ENCODE peak calls at places on chromosome 2, in nine cellular contexts. O is fibroblast of mammary gland; R is Calu3; K is stomach; V is Peyer's patch; T is CD8-positive, alpha-beta T cell; L is K562; U is psoas muscle; Y is upper lobe of right lung. B is an unnamed sample.

GRCh38 chr2:27689424-27689823 is 25.7 kb downstream of the SLC4A1AP start:
- DNase-seq in K (no peak), Y (no peak), L (no peak), V (no peak), T (no peak), O (no peak), R (no peak), U (no peak), B (no peak)

GRCh38 chr2:55598056-55598795 is 19.2 kb downstream of the PPP4R3B start:
- DNase-seq in R (no peak), V (no peak), L (no peak), T (no peak), K (no peak), Y (no peak), U (no peak), O (no peak), B (no peak)

GRCh38 chr2:172253190-172254052 is 150.7 kb upstream of the DLX2 start:
- DNase-seq in L (peak), K (peak), T (peak), U (peak), O (peak), V (peak), Y (no peak), R (peak), B (no peak)

GRCh38 chr2:205133544-205133943 is 548.8 kb upstream of the NRP2 start:
- DNase-seq in Y (no peak), V (no peak), R (no peak), U (peak), T (no peak), L (no peak), O (peak), K (no peak), B (no peak)

GRCh38 chr2:82994186-82994585 is 1464.9 kb downstream of the SUCLG1 start:
- DNase-seq in T (no peak), L (no peak), O (no peak), R (no peak), K (no peak), V (no peak), U (no peak), Y (no peak), B (no peak)

GRCh38 chr2:113851640-113852039 is 38.2 kb upstream of the ACTR3 start:
- DNase-seq in Y (no peak), L (no peak), R (no peak), U (no peak), O (no peak), K (no peak), V (no peak), T (no peak), B (no peak)

GRCh38 chr2:232318175-232318855 is 60.2 kb upstream of the ALPP start:
- DNase-seq in T (no peak), L (no peak), K (no peak), O (no peak), V (peak), R (no peak), U (peak), Y (no peak), B (no peak)

GRCh38 chr2:219308142-219309093 is 783 bp downstream of the PTPRN start:
- DNase-seq in U (peak), V (peak), L (peak), K (peak), R (peak), O (peak), Y (peak), T (peak), B (peak)

GRCh38 chr2:43224571-43225092 is 1.8 kb downstream of the ZFP36L2 start:
- DNase-seq in L (no peak), R (peak), V (peak), T (no peak), Y (peak), K (no peak), O (no peak), U (peak), B (no peak)

GRCh38 chr2:113105047-113105446 is 22.4 kb upstream of the IL1RN start:
- DNase-seq in Y (no peak), R (no peak), L (peak), U (no peak), V (no peak), K (no peak), T (no peak), O (peak), B (no peak)

GRCh38 chr2:44233450-44234128 is 41.7 kb upstream of the SLC3A1 start:
- DNase-seq in Y (no peak), O (peak), K (no peak), V (no peak), L (no peak), U (no peak), T (no peak), R (no peak), B (no peak)

GRCh38 chr2:163592954-163593622 is 142.7 kb downstream of the FIGN start:
- DNase-seq in O (no peak), V (no peak), U (no peak), K (no peak), Y (no peak), R (no peak), L (no peak), T (no peak), B (no peak)

GRCh38 chr2:43171789-43172188 is 54.6 kb downstream of the ZFP36L2 start:
- DNase-seq in U (no peak), T (no peak), V (peak), K (peak), Y (no peak), O (peak), R (peak), L (peak), B (no peak)

GRCh38 chr2:45469314-45470099 is 141.6 kb downstream of the SRBD1 start:
- DNase-seq in L (no peak), T (no peak), K (no peak), U (no peak), O (peak), R (peak), Y (no peak), V (no peak), B (no peak)

GRCh38 chr2:161972866-161973265 is 101.1 kb downstream of the DPP4 start:
- DNase-seq in U (no peak), Y (no peak), R (no peak), K (no peak), L (no peak), T (no peak), V (peak), O (no peak), B (no peak)

GRCh38 chr2:68359889-68360288 is 5.2 kb upstream of the PLEK start:
- DNase-seq in T (no peak), Y (no peak), U (no peak), V (no peak), O (no peak), R (no peak), L (no peak), K (no peak), B (no peak)
- TF ChIP-seq CTCF in T (peak), Y (no peak), U (no peak), V (no peak), O (peak), R (no peak), L (peak), K (no peak), B (no peak)

DNA sequence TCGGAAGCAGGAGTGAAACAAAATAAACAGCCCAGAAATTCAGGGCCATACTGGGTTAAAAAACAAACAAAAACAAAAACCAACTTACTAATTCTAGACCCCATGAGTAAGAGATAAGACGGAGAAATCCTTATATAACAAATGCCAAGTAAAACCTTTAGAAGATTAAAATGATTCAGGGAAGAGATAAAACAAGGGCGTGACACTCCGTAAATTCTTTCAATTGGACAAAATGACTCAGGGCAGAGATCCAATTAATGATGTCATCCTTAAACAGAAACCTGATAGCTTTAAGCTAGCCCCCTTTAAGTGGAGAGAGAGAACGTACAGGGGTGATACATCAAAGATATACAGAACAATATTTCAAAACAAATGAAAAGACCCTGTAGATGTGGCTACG is 317.4 kb downstream of the NBAS start:
- DNase-seq in Y (no peak), V (no peak), R (no peak), L (peak), T (no peak), O (peak), K (no peak), U (no peak), B (no peak)
- TF ChIP-seq CTCF in Y (no peak), V (no peak), R (no peak), L (no peak), T (no peak), O (no peak), K (no peak), U (no peak), B (no peak)

DNA sequence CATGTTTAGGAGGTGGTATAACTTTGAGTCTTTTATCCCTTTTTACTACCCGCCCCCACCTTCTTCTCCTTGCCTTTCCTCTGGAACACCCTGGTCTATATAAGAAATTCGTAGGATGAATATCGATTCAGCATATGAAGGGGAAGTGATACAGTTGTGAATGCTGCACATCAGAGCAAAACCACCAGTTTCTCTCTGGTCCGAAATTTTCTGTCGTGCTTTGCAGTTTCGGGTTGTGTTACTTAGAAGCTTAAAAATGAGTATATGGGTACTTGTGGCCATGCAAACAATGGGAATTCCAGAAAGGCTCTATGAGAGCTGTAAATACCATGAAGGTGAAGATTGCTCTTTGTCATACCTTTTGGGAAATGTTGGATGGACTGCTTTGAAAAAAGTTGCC is 60.6 kb downstream of the DAW1 start:
- DNase-seq in R (no peak), K (no peak), L (no peak), V (no peak), Y (no peak), U (no peak), T (no peak), O (no peak), B (no peak)
- TF ChIP-seq CTCF in R (no peak), K (no peak), L (no peak), V (no peak), Y (no peak), U (no peak), T (no peak), O (no peak), B (no peak)

GRCh38 chr2:20106746-20107145 is 55.3 kb upstream of the LAPTM4A start:
- DNase-seq in L (no peak), V (peak), Y (peak), O (no peak), U (no peak), T (no peak), R (peak), K (no peak), B (no peak)
- TF ChIP-seq CTCF in L (no peak), V (peak), Y (peak), O (no peak), U (peak), T (peak), R (peak), K (peak), B (no peak)

DNA sequence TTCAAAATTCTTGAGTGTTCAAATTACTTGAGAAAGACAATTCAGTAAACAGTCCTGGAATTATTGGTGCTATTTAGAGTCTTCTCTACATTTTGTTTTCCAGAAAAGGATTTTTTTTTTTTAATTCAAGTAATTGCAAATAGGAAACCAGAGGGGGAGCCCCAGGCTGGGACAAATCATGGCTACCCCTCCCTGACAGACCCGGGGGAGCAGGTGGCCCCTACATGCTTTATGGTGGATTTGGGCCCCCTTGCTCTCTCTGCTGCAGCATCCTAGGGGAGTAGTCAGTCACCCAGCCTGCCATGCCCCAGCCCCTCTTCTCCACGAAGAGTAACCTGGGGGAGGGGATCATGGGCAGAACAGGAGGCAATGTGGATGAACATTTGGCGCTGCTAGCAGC is 4.7 kb downstream of the C2orf81 start:
- DNase-seq in V (no peak), U (no peak), Y (no peak), K (no peak), T (no peak), R (no peak), L (peak), O (no peak), B (no peak)
- TF ChIP-seq CTCF in V (no peak), U (no peak), Y (no peak), K (no peak), T (no peak), R (no peak), L (peak), O (no peak), B (no peak)

GRCh38 chr2:237735762-237736161 is 62.8 kb upstream of the RBM44 start:
- DNase-seq in O (no peak), L (no peak), V (no peak), T (no peak), K (no peak), R (no peak), U (no peak), Y (no peak), B (no peak)

GRCh38 chr2:237733677-237734300 is 64.8 kb upstream of the RBM44 start:
- DNase-seq in K (peak), R (no peak), O (no peak), T (no peak), V (peak), L (no peak), U (no peak), Y (no peak), B (no peak)

GRCh38 chr2:237736783-237737182 is 61.8 kb upstream of the RBM44 start:
- DNase-seq in V (no peak), O (no peak), R (no peak), K (no peak), L (no peak), T (no peak), Y (no peak), U (no peak), B (no peak)

GRCh38 chr2:237732790-237733349 is 65.7 kb upstream of the RBM44 start:
- DNase-seq in O (no peak), L (no peak), R (no peak), V (peak), Y (no peak), U (peak), T (no peak), K (no peak), B (no peak)

DNA sequence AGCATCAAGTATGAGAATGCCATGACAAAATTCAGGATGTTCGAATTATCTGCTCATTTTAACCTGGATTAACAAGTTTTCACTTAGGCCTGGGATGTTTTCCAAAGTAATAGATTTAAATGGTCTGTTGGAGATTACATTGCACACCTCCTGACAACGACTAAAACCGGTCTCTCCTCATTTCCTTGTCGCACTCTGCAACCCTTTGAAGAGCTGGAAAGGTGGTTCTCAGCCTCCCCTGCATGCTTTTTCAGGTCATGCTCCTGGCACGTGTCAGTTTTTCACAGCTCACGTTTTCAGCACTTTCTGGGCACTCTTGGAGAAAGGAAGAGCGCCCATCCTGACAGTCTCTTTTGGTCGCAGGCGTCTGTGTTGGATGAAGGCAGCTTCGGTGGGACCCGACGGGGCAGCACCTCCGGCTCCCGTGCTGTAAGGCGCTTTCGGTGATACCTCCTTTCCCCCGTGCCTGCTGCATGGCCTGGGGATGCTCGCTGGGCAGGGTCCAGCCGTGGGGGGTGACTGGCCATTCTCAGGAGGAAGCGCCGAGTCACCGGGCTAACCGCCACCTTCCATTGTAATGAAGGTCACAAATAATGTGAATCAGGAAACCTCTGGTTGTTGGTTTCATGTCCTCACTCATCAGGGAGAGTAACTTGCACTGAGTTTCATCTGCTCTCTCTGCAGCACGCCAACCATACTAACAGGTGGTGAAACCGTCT is 63.5 kb upstream of the RBM44 start:
- DNase-seq in O (no peak), L (no peak), U (no peak), Y (no peak), R (no peak), T (no peak), V (peak), K (no peak), B (no peak)
- TF ChIP-seq CTCF in O (no peak), L (no peak), U (no peak), Y (no peak), R (no peak), T (no peak), V (no peak), K (no peak), B (no peak)